ENCODE peak calls at places on chromosomes 7 and 10, in six cellular contexts. S is astrocyte, R is hepatocyte, D is SK-N-SH, I is mammary epithelial cell, Q is IMR-90. L is an unnamed sample.

GRCh38 chr10:95832216-95833037 is 75.3 kb upstream of the CC2D2B start:
- DNase-seq in Q (no peak), R (no peak), S (no peak), I (no peak), D (no peak), L (no peak)

GRCh38 chr7:116740758-116741462 is 68.9 kb downstream of the MET start:
- DNase-seq in R (no peak), Q (no peak), S (no peak), D (no peak), I (peak), L (no peak)

GRCh38 chr7:106082087-106082854 is 29.8 kb downstream of the SYPL1 start:
- DNase-seq in D (no peak), Q (no peak), I (no peak), S (no peak), R (no peak), L (no peak)

GRCh38 chr10:48444266-48444665 is 137.8 kb downstream of the MAPK8 start:
- DNase-seq in I (peak), R (peak), Q (peak), D (peak), S (no peak), L (peak)

GRCh38 chr10:42975005-42975493 is 101.8 kb upstream of the RET start:
- DNase-seq in I (no peak), Q (no peak), R (no peak), D (peak), S (no peak), L (no peak)

GRCh38 chr10:73887038-73888015 is 13.0 kb upstream of the CAMK2G start:
- DNase-seq in S (peak), D (peak), R (peak), I (peak), Q (peak), L (peak)

GRCh38 chr7:98301693-98302470 is 20.4 kb downstream of the BRI3 start:
- DNase-seq in D (no peak), R (no peak), I (no peak), Q (no peak), S (no peak), L (peak)

GRCh38 chr7:95052692-95053091 is 145.3 kb downstream of the PPP1R9A start:
- DNase-seq in I (no peak), S (no peak), Q (no peak), D (no peak), R (no peak), L (no peak)

GRCh38 chr7:122844191-122844988 is 41.9 kb downstream of the CADPS2 start:
- DNase-seq in R (no peak), D (no peak), S (no peak), I (no peak), Q (no peak), L (no peak)

GRCh38 chr7:91089382-91089963 is 174.8 kb upstream of the FZD1 start:
- DNase-seq in R (peak), D (peak), Q (peak), I (peak), S (peak), L (no peak)

GRCh38 chr7:90530263-90530662 is 60.8 kb downstream of the PTTG1IP2 start:
- DNase-seq in R (no peak), S (peak), D (no peak), Q (peak), I (peak), L (peak)

GRCh38 chr10:54402576-54402975 is 398.5 kb downstream of the PCDH15 start:
- DNase-seq in I (peak), R (peak), D (peak), Q (peak), S (peak), L (no peak)

GRCh38 chr10:60389413-60390009 is at the start of gene ANK3:
- DNase-seq in D (no peak), S (no peak), R (no peak), Q (no peak), I (no peak), L (no peak)

GRCh38 chr7:44964384-44964830 is 14.4 kb downstream of the MYO1G start:
- DNase-seq in S (no peak), R (no peak), D (peak), Q (peak), I (no peak), L (peak)

GRCh38 chr10:18297659-18298058 is 157.4 kb downstream of the CACNB2 start:
- DNase-seq in I (no peak), Q (no peak), D (no peak), R (no peak), S (no peak), L (no peak)

DNA sequence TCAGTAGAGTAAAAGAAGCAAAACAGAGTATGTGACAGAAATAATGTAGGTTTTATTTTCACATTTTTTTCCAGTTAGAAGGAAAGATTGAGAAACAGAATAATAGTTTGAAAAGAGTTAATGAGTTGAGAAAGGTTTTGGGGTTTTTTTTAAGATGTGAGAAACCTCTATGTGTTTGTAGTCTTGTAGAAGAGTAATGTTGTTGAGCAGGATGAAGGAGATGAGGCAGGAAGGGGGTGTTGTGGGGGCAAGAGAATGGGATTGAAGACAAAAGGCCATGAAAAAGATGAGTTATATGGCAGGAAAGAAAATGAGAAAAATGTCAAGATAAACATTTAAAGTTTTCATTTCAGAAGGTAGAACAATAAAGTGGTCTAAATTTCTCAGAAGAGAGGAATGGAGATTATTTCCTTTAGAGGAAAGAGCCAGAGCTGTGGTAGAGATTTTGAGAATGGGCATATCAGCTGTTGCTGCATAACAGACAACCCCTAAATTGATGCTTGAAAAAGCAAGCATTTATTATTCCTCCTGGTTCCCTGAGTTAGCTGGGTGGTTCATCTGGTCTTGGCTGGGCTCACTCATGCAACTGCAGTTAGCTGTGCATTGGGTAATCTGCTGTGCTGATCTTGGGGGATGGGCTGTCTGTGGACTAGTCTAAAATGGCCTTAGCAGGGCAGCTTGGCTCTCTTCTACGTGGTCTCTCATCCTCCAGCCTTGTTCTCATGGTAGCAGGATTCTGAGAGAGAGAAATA is 27.1 kb downstream of the PCGF5 start:
- DNase-seq in R (peak), I (no peak), S (peak), Q (peak), D (no peak), L (no peak)
- H3K4me2 ChIP-seq in R (no peak), I (no peak), S (peak), Q (no peak), D (no peak), L (peak)

GRCh38 chr7:159086301-159086925 is 58.3 kb downstream of the VIPR2 start:
- DNase-seq in S (no peak), R (no peak), I (no peak), Q (no peak), D (no peak), L (peak)
- H3K27ac ChIP-seq in S (no peak), R (no peak), I (no peak), Q (no peak), D (no peak), L (no peak)

GRCh38 chr7:27154369-27154768 is 2.0 kb upstream of the HOXA3 start:
- DNase-seq in R (no peak), I (no peak), Q (no peak), S (no peak), D (no peak), L (peak)
- H3K4me2 ChIP-seq in R (no peak), I (peak), Q (no peak), S (no peak), D (no peak), L (no peak)

DNA sequence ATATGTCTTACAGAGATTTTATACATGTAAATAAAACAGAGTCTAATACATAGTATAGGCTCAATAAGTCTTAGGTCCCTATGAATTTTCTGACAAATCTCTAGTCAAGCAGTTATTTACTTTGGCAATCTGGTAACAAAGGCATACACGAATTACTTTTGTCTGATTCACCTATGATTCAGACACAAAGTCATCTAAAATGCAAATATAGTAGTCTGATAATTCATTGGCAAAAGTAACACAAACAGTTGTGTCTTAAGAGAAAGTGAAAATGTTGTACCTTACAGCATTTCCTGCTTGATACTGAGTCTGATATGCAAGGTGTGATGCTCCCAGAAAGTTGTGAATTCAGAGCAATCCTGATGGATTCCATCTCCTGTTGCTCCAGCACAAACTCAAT is 209.4 kb upstream of the PRSS1 start:
- DNase-seq in R (no peak), Q (peak), I (peak), D (no peak), S (peak), L (peak)
- H3K27ac ChIP-seq in R (no peak), Q (no peak), I (no peak), D (no peak), S (peak), L (peak)

DNA sequence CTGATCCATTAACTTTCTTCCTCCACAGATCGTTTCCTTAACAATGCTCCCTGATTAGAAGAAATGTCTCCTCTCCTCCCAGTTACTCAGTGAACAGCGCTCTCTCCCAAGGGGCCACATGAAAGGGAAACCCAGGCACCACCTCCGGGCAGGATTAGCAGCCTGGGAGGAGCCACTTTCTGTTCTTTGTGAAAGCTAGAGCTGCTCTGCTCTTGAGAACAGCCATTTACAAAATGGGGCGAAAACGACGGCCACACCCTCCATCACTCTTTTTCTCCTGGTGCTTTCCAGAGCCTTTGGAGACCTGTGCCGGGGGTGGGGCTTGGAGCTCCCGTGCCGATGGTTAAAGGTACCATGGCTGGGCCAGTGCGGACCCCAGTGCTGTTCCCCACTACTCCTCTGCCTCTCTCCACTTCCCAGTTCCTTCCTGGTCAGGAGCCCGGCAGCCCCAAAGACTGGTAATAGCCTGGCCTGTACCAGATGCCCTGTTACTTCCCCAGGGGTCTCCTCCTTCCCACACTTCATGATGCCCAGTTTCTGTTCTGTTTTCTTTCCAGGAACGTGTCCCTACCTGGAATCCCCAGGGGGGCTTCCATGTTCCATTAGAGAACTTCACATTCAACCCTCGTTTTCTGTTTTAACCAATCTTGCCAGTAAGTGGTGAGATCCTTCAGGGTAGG is 402.9 kb upstream of the GALNT17 start:
- DNase-seq in D (no peak), Q (no peak), I (no peak), R (peak), S (peak), L (peak)
- H3K4me2 ChIP-seq in D (no peak), Q (no peak), I (no peak), R (no peak), S (peak), L (no peak)

GRCh38 chr7:151368136-151368571 is 26.5 kb downstream of the NUB1 start:
- DNase-seq in I (peak), S (peak), D (peak), R (peak), Q (peak), L (peak)

GRCh38 chr7:151367304-151367703 is 25.7 kb downstream of the NUB1 start:
- DNase-seq in Q (peak), R (no peak), S (peak), I (no peak), D (no peak), L (peak)

GRCh38 chr7:151366872-151367207 is 25.2 kb downstream of the NUB1 start:
- DNase-seq in I (no peak), R (no peak), Q (peak), D (no peak), S (peak), L (peak)

GRCh38 chr7:151363182-151363581 is 21.6 kb downstream of the NUB1 start:
- DNase-seq in Q (no peak), S (no peak), I (no peak), R (no peak), D (no peak), L (no peak)

DNA sequence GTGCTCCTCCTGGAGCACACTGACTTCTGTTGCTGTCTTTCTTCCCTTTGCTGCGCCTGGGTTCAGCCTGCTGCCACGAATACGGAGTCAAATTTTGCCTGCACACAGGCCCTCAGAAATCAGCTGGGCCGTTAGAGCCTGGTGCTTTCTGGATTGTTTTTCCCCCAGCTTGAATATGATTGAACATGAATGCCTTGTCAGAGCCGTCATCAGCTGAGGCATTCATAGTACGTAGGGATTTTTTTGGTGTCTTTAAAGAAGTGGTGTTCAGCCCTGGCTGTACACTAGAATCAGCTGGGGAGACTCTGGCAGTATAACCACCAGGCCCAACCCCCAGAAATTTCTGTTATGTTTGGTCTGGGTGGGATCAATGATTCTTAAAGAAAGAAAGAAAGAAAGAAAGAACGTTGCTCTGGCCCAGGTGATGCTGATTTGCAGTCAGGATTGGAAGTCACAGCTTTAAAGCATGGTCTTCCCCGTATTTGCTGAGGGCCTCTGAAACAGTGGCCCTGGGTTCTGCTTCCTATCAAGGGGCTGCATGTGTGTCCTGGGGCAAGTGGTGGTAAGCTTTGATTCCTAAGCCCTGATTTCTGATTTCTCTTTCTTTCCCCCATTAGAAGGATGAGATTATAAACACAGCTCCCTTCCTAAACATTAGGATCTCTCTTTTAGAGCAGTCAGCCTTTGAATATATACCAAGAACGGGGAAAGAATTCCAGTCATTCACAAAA is 24.7 kb downstream of the NUB1 start:
- DNase-seq in I (no peak), D (no peak), R (no peak), S (no peak), Q (peak), L (no peak)
- H3K27ac ChIP-seq in I (no peak), D (no peak), R (peak), S (no peak), Q (peak), L (peak)

GRCh38 chr10:102660891-102661613 is 16.8 kb downstream of the TRIM8 start:
- DNase-seq in I (no peak), D (peak), R (peak), Q (peak), S (peak), L (peak)
- H3K4me2 ChIP-seq in I (no peak), D (no peak), R (peak), Q (peak), S (peak), L (peak)

GRCh38 chr7:136941815-136942214 is 73.4 kb downstream of the CHRM2 start:
- DNase-seq in Q (no peak), R (no peak), I (no peak), D (no peak), S (no peak), L (no peak)
- H3K27ac ChIP-seq in Q (peak), R (peak), I (no peak), D (no peak), S (no peak), L (no peak)

GRCh38 chr10:101780818-101781654 is 2.2 kb downstream of the NPM3 start:
- DNase-seq in D (peak), Q (peak), S (no peak), R (peak), I (peak), L (peak)

GRCh38 chr10:101781984-101782810 is 1.0 kb downstream of the NPM3 start:
- DNase-seq in D (peak), Q (no peak), R (no peak), I (no peak), S (no peak), L (peak)

GRCh38 chr10:101782811-101783735 is at the start of gene NPM3:
- DNase-seq in S (peak), R (peak), Q (peak), I (peak), D (peak), L (peak)

GRCh38 chr10:101780187-101780817 is 2.9 kb downstream of the NPM3 start:
- DNase-seq in R (no peak), D (peak), I (no peak), Q (no peak), S (no peak), L (peak)

DNA sequence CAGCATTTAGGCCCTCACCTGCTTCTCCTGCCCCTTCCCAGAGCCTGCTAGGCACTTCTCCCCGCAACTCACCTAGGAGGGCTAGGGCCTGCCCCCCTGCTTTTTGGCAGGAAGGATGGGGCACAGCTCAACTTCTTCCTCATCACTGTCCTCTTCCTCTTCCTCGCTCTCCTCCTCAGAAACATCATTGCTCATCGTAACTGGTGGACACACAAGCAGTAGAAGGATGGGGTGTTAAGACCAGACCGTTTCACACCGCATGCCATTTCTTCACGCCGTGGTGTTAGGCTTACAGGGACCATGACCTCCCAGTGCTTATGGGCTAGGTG is 1.6 kb downstream of the NPM3 start:
- DNase-seq in S (no peak), I (no peak), Q (no peak), R (no peak), D (peak), L (peak)
- H3K4me2 ChIP-seq in S (peak), I (peak), Q (no peak), R (no peak), D (peak), L (peak)

DNA sequence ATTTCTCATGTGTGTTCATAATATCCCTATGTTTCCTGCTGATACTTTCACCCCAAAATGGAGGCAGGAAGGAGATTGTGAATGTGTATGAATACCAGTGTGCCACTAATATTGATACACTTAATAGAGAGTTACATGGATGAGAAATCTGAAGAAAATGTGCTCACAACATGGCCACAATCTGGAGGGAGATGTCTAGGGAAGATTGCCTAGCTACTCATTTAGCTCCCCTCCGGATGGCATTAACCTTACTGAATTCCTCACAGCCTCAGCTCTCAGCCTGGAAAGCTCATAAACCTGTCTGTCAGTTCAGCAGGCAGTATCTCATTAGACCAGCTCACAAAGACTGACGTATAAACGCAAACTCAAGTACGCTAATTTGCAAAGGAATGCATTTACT is 23.4 kb upstream of the DMTF1 start:
- DNase-seq in I (no peak), Q (no peak), D (no peak), S (no peak), R (peak), L (no peak)
- H3K27ac ChIP-seq in I (no peak), Q (no peak), D (no peak), S (no peak), R (no peak), L (no peak)